ENCODE peak calls at places on chromosomes 3 and 15, in nine cellular contexts. F is Peyer's patch, U is WTC11, H is RWPE2, P is uterus, D is body of pancreas, E is GM23338, L is HCT116, O is endodermal cell. K is an unnamed sample.

GRCh38 chr15:99053380-99054024 is 45.9 kb upstream of the PGPEP1L start:
- DNase-seq in F (no peak), D (no peak), O (no peak), L (no peak), E (no peak), H (no peak), P (no peak), U (no peak), K (peak; percentile 59)

GRCh38 chr15:67253103-67253502 is 1.4 kb downstream of the AAGAB start:
- DNase-seq in F (no peak), H (no peak), E (no peak), D (no peak), L (no peak), P (no peak), U (no peak), O (no peak), K (no peak)

GRCh38 chr3:122941233-122942206 is 86.0 kb downstream of the SEMA5B start:
- DNase-seq in O (no peak), L (no peak), D (no peak), H (no peak), U (no peak), E (no peak), F (no peak), P (no peak), K (no peak)

GRCh38 chr3:166283856-166284255 is 446.6 kb upstream of the BCHE start:
- DNase-seq in E (no peak), L (no peak), O (no peak), H (no peak), U (no peak), D (no peak), P (peak; percentile 13), F (no peak), K (no peak)

GRCh38 chr3:8506611-8507061 is 5.0 kb downstream of the LMCD1 start:
- DNase-seq in F (no peak), D (no peak), H (no peak), U (no peak), E (no peak), O (no peak), P (no peak), L (no peak), K (no peak)

GRCh38 chr15:85649372-85649771 is 145.4 kb downstream of the KLHL25 start:
- DNase-seq in O (no peak), H (no peak), L (no peak), P (no peak), D (no peak), F (no peak), E (no peak), U (no peak), K (no peak)

GRCh38 chr3:111831840-111832239 is 27.2 kb upstream of the PHLDB2 start:
- DNase-seq in L (no peak), H (no peak), E (no peak), F (no peak), D (no peak), O (no peak), U (no peak), P (no peak), K (no peak)

GRCh38 chr3:188218571-188218970 is 64.6 kb downstream of the LPP start:
- DNase-seq in H (no peak), F (no peak), O (no peak), D (no peak), P (no peak), E (no peak), U (no peak), L (no peak), K (no peak)

GRCh38 chr3:56928379-56929068 is 126.8 kb upstream of the ARHGEF3 start:
- DNase-seq in D (no peak), O (peak; percentile 48), L (no peak), F (no peak), U (no peak), E (peak; percentile 26), H (no peak), P (no peak), K (no peak)

GRCh38 chr3:66673305-66673704 is 172.5 kb upstream of the LRIG1 start:
- DNase-seq in U (no peak), D (no peak), F (no peak), H (no peak), P (no peak), L (no peak), O (no peak), E (no peak), K (no peak)

GRCh38 chr3:62954579-62954978 is 79.4 kb upstream of the CADPS start:
- DNase-seq in O (no peak), P (no peak), L (no peak), E (no peak), F (no peak), D (peak; percentile 60), U (no peak), H (no peak), K (no peak)

GRCh38 chr3:183061431-183062172 is 37.7 kb downstream of the MCCC1 start:
- DNase-seq in E (no peak), U (no peak), D (no peak), F (no peak), O (no peak), L (no peak), P (no peak), H (no peak), K (no peak)

GRCh38 chr15:50135123-50135541 is 16.1 kb upstream of the ATP8B4 start:
- DNase-seq in F (no peak), D (no peak), H (no peak), O (no peak), U (no peak), L (no peak), P (no peak), E (no peak), K (no peak)

DNA sequence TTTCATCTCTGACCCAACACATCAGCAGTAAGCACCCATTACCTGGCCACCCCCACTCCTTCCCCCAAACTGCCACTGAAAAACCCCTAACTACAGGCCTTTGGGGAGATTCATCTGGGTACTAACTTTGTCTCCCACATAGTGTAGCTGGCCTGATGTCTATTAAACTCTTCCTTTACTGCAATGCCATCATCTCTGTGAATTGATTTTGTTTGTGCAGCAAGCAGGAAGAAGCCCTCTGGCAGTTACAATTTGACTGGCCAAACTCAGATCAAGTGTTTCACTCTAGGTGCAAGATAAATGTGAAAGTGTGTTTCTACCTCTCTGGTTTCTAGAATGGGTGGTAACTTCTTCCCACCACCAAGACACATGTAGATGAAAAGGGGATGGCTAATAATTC is 26.7 kb upstream of the OR5K4 start:
- DNase-seq in H (no peak), O (no peak), L (no peak), U (no peak), D (no peak), P (no peak), E (peak; percentile 33), F (no peak), K (no peak)
- TF ChIP-seq CTCF in H (no peak), O (no peak), L (no peak), U (no peak), D (no peak), P (no peak), E (no peak), F (no peak), K (no peak)

DNA sequence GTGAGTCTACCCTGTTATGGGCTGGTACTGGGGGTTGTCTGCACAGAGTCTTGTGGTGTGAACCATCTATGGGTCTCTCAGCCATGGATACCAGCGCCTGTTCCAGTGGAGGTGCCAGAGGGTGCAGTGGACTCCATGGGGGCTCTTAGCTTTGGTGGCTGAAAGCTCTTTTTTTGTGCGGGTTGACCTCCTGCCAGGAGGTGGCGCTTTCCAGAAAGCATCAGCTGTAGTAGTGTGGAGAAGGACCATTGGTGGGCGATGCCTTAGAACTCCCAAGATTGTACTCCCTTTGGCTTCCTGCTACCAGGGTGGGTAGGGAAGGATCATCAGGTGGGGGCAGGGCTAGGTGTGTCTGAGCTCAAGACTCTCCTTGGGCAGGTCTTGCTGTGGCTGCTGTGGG is 602.6 kb downstream of the RSL24D1 start:
- DNase-seq in E (no peak), P (no peak), O (peak; percentile 51), L (no peak), F (no peak), U (peak; percentile 17), H (no peak), D (no peak), K (no peak)
- TF ChIP-seq CTCF in E (peak; percentile 20), P (no peak), O (peak; percentile 45), L (no peak), F (no peak), U (no peak), H (no peak), D (no peak), K (no peak)

DNA sequence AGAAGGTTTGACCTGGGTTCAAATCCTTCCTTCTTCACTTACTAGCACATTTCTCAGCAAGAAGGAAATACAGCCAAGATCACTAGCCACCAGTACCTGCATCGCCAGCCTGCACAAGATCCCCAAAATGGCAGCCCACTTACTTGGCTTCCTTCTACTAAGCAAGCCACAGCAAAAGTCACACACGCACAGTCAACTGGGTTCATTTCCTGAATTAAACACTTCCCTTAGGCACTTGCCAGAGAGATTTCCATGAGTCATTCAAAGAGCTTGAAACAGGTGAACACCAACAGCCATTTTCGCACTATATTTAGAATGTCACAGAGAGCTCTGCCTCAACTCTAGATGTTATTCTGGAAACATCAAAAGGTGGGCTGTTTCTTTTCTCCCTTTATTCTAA is 42.6 kb downstream of the MGLL start:
- DNase-seq in P (no peak), E (no peak), F (no peak), D (no peak), H (no peak), L (no peak), O (no peak), U (no peak), K (no peak)
- TF ChIP-seq CTCF in P (no peak), E (no peak), F (no peak), D (no peak), H (no peak), L (no peak), O (no peak), U (no peak), K (no peak)

GRCh38 chr15:89090791-89091666 is 2.8 kb downstream of the ABHD2 start:
- DNase-seq in F (peak; percentile 87), L (no peak), D (peak; percentile 83), O (no peak), U (no peak), P (peak; percentile 64), E (no peak), H (no peak), K (peak; percentile 91)
- TF ChIP-seq CTCF in F (no peak), L (no peak), D (no peak), O (no peak), U (no peak), P (no peak), E (peak; percentile 1), H (peak; percentile 43), K (no peak)

DNA sequence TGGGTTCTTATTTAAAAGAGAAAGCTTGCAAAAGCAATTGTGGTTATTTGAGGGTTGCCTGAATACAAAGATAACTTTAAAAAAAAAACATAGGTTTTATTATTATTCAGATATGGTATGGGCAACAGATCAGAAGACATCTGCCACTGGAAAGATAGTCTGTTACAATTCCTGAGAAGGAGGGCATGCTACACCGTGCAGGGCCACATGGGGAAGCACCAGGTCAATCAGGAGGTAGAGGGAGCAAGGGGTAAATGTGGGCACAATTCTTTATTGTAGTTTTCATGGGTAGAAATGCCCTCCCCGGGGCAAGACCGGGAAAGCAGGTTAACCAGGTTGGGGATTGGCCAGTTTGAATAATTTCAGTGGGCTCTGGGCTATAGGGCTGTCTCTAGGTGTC is 46.5 kb downstream of the BBS4 start:
- DNase-seq in D (no peak), H (no peak), U (no peak), O (no peak), E (peak; percentile 21), F (no peak), P (no peak), L (no peak), K (no peak)
- TF ChIP-seq CTCF in D (no peak), H (peak; percentile 11), U (no peak), O (peak; percentile 61), E (peak; percentile 19), F (peak; percentile 5), P (no peak), L (no peak), K (no peak)